ENCODE peak calls at places on chromosomes 6 and 20, in six cellular contexts. N is Peyer's patch, W is A549, D is sigmoid colon, V is uterus, Y is tibial nerve. R is an unnamed sample.

GRCh38 chr6:73050706-73051105 is 174.6 kb downstream of the KHDC1L start:
- DNase-seq in W (no peak), N (no peak), D (no peak), V (no peak), Y (no peak), R (no peak)

GRCh38 chr6:114390176-114390575 is 47.4 kb upstream of the HS3ST5 start:
- DNase-seq in Y (no peak), W (no peak), N (no peak), D (no peak), V (no peak), R (no peak)

GRCh38 chr6:53464942-53465460 is 79.9 kb downstream of the GCLC start:
- DNase-seq in N (no peak), Y (peak), V (peak), W (no peak), D (peak), R (no peak)

GRCh38 chr6:13248953-13249432 is 79.3 kb downstream of the TBC1D7 start:
- DNase-seq in Y (no peak), V (no peak), N (no peak), W (no peak), D (no peak), R (no peak)

GRCh38 chr6:169839029-169839481 is 87.6 kb downstream of the ERMARD start:
- DNase-seq in Y (no peak), D (peak), W (no peak), N (peak), V (no peak), R (no peak)

GRCh38 chr6:27785297-27785696 is 126.9 kb downstream of the OR2B2 start:
- DNase-seq in W (no peak), Y (no peak), D (no peak), V (no peak), N (no peak), R (no peak)

GRCh38 chr6:84220809-84221409 is 6.5 kb downstream of the CEP162 start:
- DNase-seq in N (no peak), D (no peak), W (peak), Y (no peak), V (no peak), R (no peak)

GRCh38 chr6:63576985-63577712 is 4.9 kb downstream of the LOC128125822 start:
- DNase-seq in N (no peak), Y (no peak), V (no peak), D (no peak), W (no peak), R (no peak)

GRCh38 chr6:41201784-41202181 is 834 bp upstream of the TREML2 start:
- DNase-seq in Y (no peak), V (no peak), W (no peak), N (no peak), D (no peak), R (no peak)

GRCh38 chr20:62985089-62985778 is 21.5 kb downstream of the BHLHE23 start:
- DNase-seq in Y (no peak), N (no peak), V (no peak), W (no peak), D (no peak), R (no peak)

GRCh38 chr6:134217110-134217509 is 100.8 kb downstream of the SGK1 start:
- DNase-seq in Y (no peak), W (no peak), D (no peak), V (no peak), N (no peak), R (no peak)

GRCh38 chr20:8535403-8536003 is 403.4 kb downstream of the PLCB1 start:
- DNase-seq in D (no peak), Y (no peak), W (no peak), N (no peak), V (no peak), R (no peak)

GRCh38 chr6:167420858-167421766 is 96.2 kb downstream of the TTLL2 start:
- DNase-seq in N (peak), W (peak), V (no peak), Y (no peak), D (peak), R (no peak)

GRCh38 chr6:89895273-89895874 is 1.1 kb downstream of the GJA10 start:
- DNase-seq in N (no peak), W (peak), D (no peak), V (no peak), Y (no peak), R (no peak)

GRCh38 chr6:105449756-105450390 is 47.0 kb upstream of the PREP start:
- DNase-seq in V (no peak), W (no peak), Y (no peak), D (no peak), N (no peak), R (no peak)

GRCh38 chr6:148713896-148714295 is 32.9 kb upstream of the UST start:
- DNase-seq in N (no peak), W (no peak), Y (no peak), D (no peak), V (no peak), R (no peak)

GRCh38 chr6:160010067-160010466 is 41.2 kb downstream of the IGF2R start:
- DNase-seq in D (peak), Y (peak), N (no peak), W (no peak), V (peak), R (no peak)

GRCh38 chr20:58310291-58310782 is 822 bp downstream of the RAB22A start:
- DNase-seq in W (no peak), D (no peak), N (no peak), Y (no peak), V (no peak), R (no peak)

GRCh38 chr20:50012282-50013263 is 29.8 kb downstream of the SNAI1 start:
- DNase-seq in V (no peak), Y (no peak), W (no peak), N (peak), D (no peak), R (no peak)

GRCh38 chr6:119361209-119361608 is 11.6 kb upstream of the MAN1A1 start:
- DNase-seq in W (no peak), D (no peak), N (no peak), Y (no peak), V (no peak), R (no peak)

GRCh38 chr6:22153384-22154158 is 143.3 kb downstream of the PRL start:
- DNase-seq in V (no peak), N (no peak), W (no peak), D (no peak), Y (no peak), R (no peak)

GRCh38 chr6:5190467-5190866 is 70.3 kb downstream of the LYRM4 start:
- DNase-seq in N (no peak), W (peak), Y (peak), D (no peak), V (no peak), R (no peak)

GRCh38 chr6:4610256-4610655 is 165.9 kb upstream of the CDYL start:
- DNase-seq in D (peak), Y (peak), W (no peak), V (peak), N (peak), R (peak)

GRCh38 chr6:144063744-144064401 is 31.5 kb downstream of the SF3B5 start:
- DNase-seq in N (peak), W (peak), V (peak), Y (peak), D (peak), R (peak)
- TF ChIP-seq POLR2A in N (peak), W (no peak), V (peak), Y (peak), D (no peak), R (peak)

DNA sequence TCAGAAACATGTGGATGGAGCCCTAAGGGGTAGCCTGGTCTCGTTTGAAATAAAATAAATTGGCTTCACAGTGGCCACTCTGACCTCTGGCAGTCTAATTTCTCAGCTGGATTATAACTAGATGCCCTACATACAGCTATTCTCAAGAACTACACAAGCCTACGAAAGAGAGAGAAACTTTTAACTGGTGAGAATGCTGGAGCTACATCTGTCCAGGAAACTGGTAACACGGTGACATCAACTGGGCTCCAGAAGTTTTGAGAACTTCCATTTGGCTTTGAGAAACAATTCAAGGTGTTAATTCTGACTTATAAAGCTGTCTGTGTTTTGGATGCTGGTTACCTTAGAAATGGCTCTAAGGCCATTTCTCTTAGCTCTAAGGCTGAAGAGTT is 187.3 kb upstream of the TENT5A start:
- DNase-seq in V (no peak), W (no peak), D (no peak), N (no peak), Y (no peak), R (no peak)
- H3K27ac ChIP-seq in V (no peak), W (peak), D (no peak), N (no peak), Y (no peak), R (no peak)

DNA sequence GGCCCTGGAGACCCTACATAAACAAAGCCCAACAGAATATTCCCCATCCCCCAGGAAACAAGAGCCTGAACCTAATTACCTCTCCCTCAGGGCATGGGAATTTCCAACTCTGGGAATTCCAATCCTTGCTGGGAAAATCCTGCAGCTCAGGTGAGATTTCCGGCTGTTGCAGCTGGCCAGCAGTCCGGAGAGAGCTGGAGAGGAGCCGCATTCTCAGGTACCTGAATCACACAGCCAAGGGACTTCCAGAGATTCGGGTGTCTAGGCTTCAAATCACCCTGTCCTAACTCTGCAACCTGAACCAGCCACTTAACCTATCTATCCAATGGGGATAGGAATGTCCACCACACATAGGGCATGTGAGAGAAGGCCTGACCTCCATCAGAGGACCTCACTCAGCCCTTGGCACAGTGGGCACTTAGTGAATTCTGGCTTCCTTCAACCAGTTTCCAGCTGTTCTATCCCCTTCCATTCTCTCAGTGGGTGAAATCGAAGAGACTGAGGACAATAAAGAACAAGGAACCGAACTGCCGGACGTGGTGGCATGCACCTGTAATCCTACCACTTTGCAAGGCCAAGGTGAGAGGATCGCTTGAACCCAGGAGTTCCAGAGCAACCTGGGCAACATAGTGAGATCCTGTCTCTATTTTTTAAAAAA is 3.2 kb downstream of the TNF start:
- DNase-seq in W (no peak), Y (no peak), V (no peak), D (no peak), N (no peak), R (no peak)
- TF ChIP-seq POLR2A in W (no peak), Y (no peak), V (no peak), D (no peak), N (no peak), R (no peak)

DNA sequence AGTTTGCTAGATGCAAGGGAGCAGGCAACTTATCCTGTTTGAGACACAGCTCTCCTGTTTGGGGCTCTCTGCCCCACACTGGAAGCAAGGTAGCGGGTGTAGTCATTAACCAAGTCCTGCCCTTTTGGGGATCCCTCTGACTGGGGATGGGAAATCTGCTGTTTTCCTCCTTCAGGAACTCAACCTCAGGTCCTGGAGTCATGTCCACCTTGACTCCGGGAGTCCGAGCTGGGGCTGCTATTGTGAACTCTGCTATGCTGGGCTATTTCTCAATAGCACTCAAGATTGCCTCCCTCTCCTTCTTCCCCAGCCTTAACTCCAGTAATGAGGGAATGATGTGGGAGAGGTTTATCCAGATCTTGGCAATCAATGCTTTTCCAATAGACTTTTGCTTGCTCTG is 54.1 kb upstream of the CHD6 start:
- DNase-seq in Y (no peak), N (no peak), W (no peak), D (no peak), V (no peak), R (no peak)
- H3K27ac ChIP-seq in Y (no peak), N (no peak), W (no peak), D (no peak), V (no peak), R (no peak)